ENCODE peak calls at places on chromosome 5, in nine cellular contexts. One of them, this sample, is unnamed.

GRCh38 chr5:944992-945685 is 52.5 kb downstream of the TRIP13 start:
- DNase-seq in IMR-90: no peak
- DNase-seq in esophagus squamous epithelium: no peak
- DNase-seq in lower leg skin: no peak
- DNase-seq in ovary: no peak
- DNase-seq in right lobe of liver: no peak
- DNase-seq in HepG2: no peak
- DNase-seq in A549: no peak
- DNase-seq in Peyer's patch: no peak
- DNase-seq in this sample: peak; percentile 30

GRCh38 chr5:127556609-127557348 is 39.3 kb downstream of the PRRC1 start:
- DNase-seq in IMR-90: no peak
- DNase-seq in esophagus squamous epithelium: no peak
- DNase-seq in lower leg skin: no peak
- DNase-seq in ovary: no peak
- DNase-seq in right lobe of liver: no peak
- DNase-seq in HepG2: no peak
- DNase-seq in A549: no peak
- DNase-seq in Peyer's patch: no peak
- DNase-seq in this sample: no peak

GRCh38 chr5:132480546-132481242 is 9.9 kb downstream of the IRF1 start:
- DNase-seq in IMR-90: no peak
- DNase-seq in esophagus squamous epithelium: no peak
- DNase-seq in lower leg skin: no peak
- DNase-seq in ovary: no peak
- DNase-seq in right lobe of liver: no peak
- DNase-seq in HepG2: no peak
- DNase-seq in A549: no peak
- DNase-seq in Peyer's patch: peak; percentile 46
- DNase-seq in this sample: no peak

GRCh38 chr5:115350892-115351291 is 54.4 kb upstream of the CCDC112 start:
- DNase-seq in IMR-90: no peak
- DNase-seq in esophagus squamous epithelium: no peak
- DNase-seq in lower leg skin: no peak
- DNase-seq in ovary: no peak
- DNase-seq in right lobe of liver: no peak
- DNase-seq in HepG2: no peak
- DNase-seq in A549: no peak
- DNase-seq in Peyer's patch: no peak
- DNase-seq in this sample: no peak

GRCh38 chr5:179162351-179163235 is 102.4 kb downstream of the ZNF354C start:
- DNase-seq in IMR-90: no peak
- DNase-seq in esophagus squamous epithelium: no peak
- DNase-seq in lower leg skin: no peak
- DNase-seq in ovary: no peak
- DNase-seq in right lobe of liver: peak; percentile 44
- DNase-seq in HepG2: no peak
- DNase-seq in A549: no peak
- DNase-seq in Peyer's patch: no peak
- DNase-seq in this sample: peak; percentile 37

GRCh38 chr5:82538339-82539034 is 260.3 kb upstream of the RPS23 start:
- DNase-seq in IMR-90: no peak
- DNase-seq in esophagus squamous epithelium: no peak
- DNase-seq in lower leg skin: no peak
- DNase-seq in ovary: no peak
- DNase-seq in right lobe of liver: no peak
- DNase-seq in HepG2: no peak
- DNase-seq in A549: no peak
- DNase-seq in Peyer's patch: no peak
- DNase-seq in this sample: no peak

GRCh38 chr5:133778636-133779035 is 166.3 kb upstream of the FSTL4 start:
- DNase-seq in IMR-90: no peak
- DNase-seq in esophagus squamous epithelium: no peak
- DNase-seq in lower leg skin: peak; percentile 60
- DNase-seq in ovary: no peak
- DNase-seq in right lobe of liver: no peak
- DNase-seq in HepG2: no peak
- DNase-seq in A549: no peak
- DNase-seq in Peyer's patch: no peak
- DNase-seq in this sample: no peak

GRCh38 chr5:115977988-115978387 is 15.7 kb downstream of the LVRN start:
- DNase-seq in IMR-90: peak; percentile 92
- DNase-seq in esophagus squamous epithelium: no peak
- DNase-seq in lower leg skin: no peak
- DNase-seq in ovary: no peak
- DNase-seq in right lobe of liver: no peak
- DNase-seq in HepG2: no peak
- DNase-seq in A549: no peak
- DNase-seq in Peyer's patch: no peak
- DNase-seq in this sample: no peak

GRCh38 chr5:71719092-71719964 is at the start of gene CARTPT:
- DNase-seq in IMR-90: peak; percentile 6
- DNase-seq in esophagus squamous epithelium: no peak
- DNase-seq in lower leg skin: no peak
- DNase-seq in ovary: no peak
- DNase-seq in right lobe of liver: no peak
- DNase-seq in HepG2: no peak
- DNase-seq in A549: no peak
- DNase-seq in Peyer's patch: no peak
- DNase-seq in this sample: no peak

GRCh38 chr5:180636403-180637075 is 12.9 kb downstream of the FLT4 start:
- DNase-seq in IMR-90: peak; percentile 35
- DNase-seq in esophagus squamous epithelium: no peak
- DNase-seq in lower leg skin: no peak
- DNase-seq in ovary: peak; percentile 20
- DNase-seq in right lobe of liver: peak; percentile 49
- DNase-seq in HepG2: no peak
- DNase-seq in A549: no peak
- DNase-seq in Peyer's patch: no peak
- DNase-seq in this sample: peak; percentile 77

GRCh38 chr5:90909091-90909503 is 350.5 kb downstream of the ADGRV1 start:
- DNase-seq in IMR-90: peak; percentile 39
- DNase-seq in esophagus squamous epithelium: no peak
- DNase-seq in lower leg skin: no peak
- DNase-seq in ovary: peak; percentile 18
- DNase-seq in right lobe of liver: no peak
- DNase-seq in HepG2: peak; percentile 19
- DNase-seq in A549: no peak
- DNase-seq in Peyer's patch: no peak
- DNase-seq in this sample: no peak

GRCh38 chr5:1461396-1461795 is 16.2 kb upstream of the SLC6A3 start:
- DNase-seq in IMR-90: no peak
- DNase-seq in esophagus squamous epithelium: no peak
- DNase-seq in lower leg skin: no peak
- DNase-seq in ovary: no peak
- DNase-seq in right lobe of liver: no peak
- DNase-seq in HepG2: no peak
- DNase-seq in A549: no peak
- DNase-seq in Peyer's patch: no peak
- DNase-seq in this sample: no peak

GRCh38 chr5:15026944-15027343 is 155.4 kb upstream of the ANKH start:
- DNase-seq in IMR-90: no peak
- DNase-seq in esophagus squamous epithelium: no peak
- DNase-seq in lower leg skin: no peak
- DNase-seq in ovary: no peak
- DNase-seq in right lobe of liver: no peak
- DNase-seq in HepG2: no peak
- DNase-seq in A549: no peak
- DNase-seq in Peyer's patch: no peak
- DNase-seq in this sample: no peak

GRCh38 chr5:50947892-50948683 is 281.7 kb downstream of the PARP8 start:
- DNase-seq in IMR-90: no peak
- DNase-seq in esophagus squamous epithelium: no peak
- DNase-seq in lower leg skin: no peak
- DNase-seq in ovary: no peak
- DNase-seq in right lobe of liver: no peak
- DNase-seq in HepG2: no peak
- DNase-seq in A549: no peak
- DNase-seq in Peyer's patch: no peak
- DNase-seq in this sample: no peak

GRCh38 chr5:84383816-84384603 is 670 bp downstream of the EDIL3 start:
- DNase-seq in IMR-90: peak; percentile 70
- DNase-seq in esophagus squamous epithelium: no peak
- DNase-seq in lower leg skin: no peak
- DNase-seq in ovary: peak; percentile 23
- DNase-seq in right lobe of liver: no peak
- DNase-seq in HepG2: no peak
- DNase-seq in A549: no peak
- DNase-seq in Peyer's patch: peak; percentile 53
- DNase-seq in this sample: no peak

DNA sequence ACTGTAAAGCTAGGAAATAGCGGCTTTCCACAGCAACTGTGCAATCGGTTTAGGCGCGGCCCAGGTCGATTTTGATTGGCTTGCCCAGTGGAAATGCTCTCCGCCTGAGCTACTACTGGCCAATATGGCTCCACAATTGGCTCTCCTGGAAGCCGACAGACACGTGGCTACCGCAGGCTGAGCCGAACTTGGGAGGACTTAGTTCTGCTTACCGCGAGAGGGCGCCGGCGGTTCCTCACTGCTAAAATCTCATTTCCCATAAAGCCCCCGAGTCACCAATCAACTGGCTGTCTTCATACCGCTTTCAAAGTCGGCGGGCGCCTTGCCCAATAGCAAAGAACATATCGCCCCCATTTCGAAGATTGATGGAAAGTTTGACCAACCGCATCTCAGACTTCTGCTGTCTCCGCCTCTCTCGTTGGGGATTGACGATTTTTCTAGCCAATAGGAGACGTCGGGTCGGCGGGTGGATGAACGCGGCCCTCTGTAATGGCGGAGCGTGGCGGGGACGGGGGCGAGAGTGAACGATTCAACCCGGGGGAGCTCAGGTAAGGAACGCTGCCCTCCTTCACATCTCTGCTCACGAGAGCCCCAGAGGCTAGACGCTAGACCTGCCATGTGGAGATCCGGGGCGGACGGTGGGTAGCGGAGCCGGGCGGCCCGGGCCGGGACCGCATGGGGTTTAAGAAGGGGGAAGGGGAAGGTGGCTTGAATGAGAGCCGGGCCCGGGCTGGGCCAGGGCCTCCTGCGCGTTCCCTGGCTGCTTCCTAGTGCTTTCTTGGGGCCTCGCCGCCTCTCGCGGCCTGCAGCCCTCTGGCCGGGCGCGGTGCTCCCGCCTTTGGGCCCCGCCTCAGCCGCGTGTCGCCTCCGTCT is at the start of gene TCERG1:
- DNase-seq in IMR-90: peak; percentile 100
- DNase-seq in esophagus squamous epithelium: peak; percentile 97
- DNase-seq in lower leg skin: peak; percentile 100
- DNase-seq in ovary: peak; percentile 100
- DNase-seq in right lobe of liver: peak; percentile 98
- DNase-seq in HepG2: peak; percentile 99
- DNase-seq in A549: peak; percentile 81
- DNase-seq in Peyer's patch: peak; percentile 99
- DNase-seq in this sample: peak; percentile 99
- TF ChIP-seq POLR2A in IMR-90: peak; percentile 82
- TF ChIP-seq POLR2A in esophagus squamous epithelium: no peak
- TF ChIP-seq POLR2A in lower leg skin: no peak
- TF ChIP-seq POLR2A in ovary: peak; percentile 34
- TF ChIP-seq POLR2A in right lobe of liver: peak; percentile 60
- TF ChIP-seq POLR2A in HepG2: peak; percentile 70
- TF ChIP-seq POLR2A in A549: peak; percentile 44
- TF ChIP-seq POLR2A in Peyer's patch: peak; percentile 16
- TF ChIP-seq POLR2A in this sample: no peak

DNA sequence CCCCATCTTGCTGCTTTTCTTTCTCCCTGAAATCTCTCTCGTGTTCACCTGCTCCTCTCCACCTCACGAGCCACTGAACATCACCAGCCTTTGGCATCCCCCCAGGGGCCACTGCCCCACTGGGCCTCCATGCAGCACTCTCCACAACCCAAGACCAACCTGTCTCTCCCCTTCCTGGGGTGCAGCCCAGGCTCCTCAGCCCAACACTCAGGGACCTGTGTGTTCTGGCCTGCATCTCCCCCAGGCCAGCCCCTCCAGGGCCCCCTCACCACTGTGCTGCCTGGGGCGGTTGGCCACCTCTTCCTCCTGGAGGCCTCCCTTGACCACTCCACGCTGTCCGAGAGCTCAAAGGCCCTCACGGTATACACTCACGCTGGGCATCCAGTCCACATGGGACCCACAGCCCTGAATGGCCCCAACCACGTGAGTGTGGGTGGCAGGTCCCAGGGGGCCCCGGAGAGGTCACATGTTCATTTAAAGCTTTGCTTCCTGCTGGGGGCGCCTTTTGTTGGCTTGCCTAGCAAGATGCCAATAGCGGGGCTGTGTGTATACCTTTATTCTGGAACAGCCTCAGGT is 453 bp upstream of the DOK3 start:
- DNase-seq in IMR-90: no peak
- DNase-seq in esophagus squamous epithelium: no peak
- DNase-seq in lower leg skin: no peak
- DNase-seq in ovary: no peak
- DNase-seq in right lobe of liver: peak; percentile 60
- DNase-seq in HepG2: no peak
- DNase-seq in A549: no peak
- DNase-seq in Peyer's patch: no peak
- DNase-seq in this sample: no peak
- TF ChIP-seq POLR2A in IMR-90: no peak
- TF ChIP-seq POLR2A in esophagus squamous epithelium: no peak
- TF ChIP-seq POLR2A in lower leg skin: no peak
- TF ChIP-seq POLR2A in ovary: no peak
- TF ChIP-seq POLR2A in right lobe of liver: no peak
- TF ChIP-seq POLR2A in HepG2: no peak
- TF ChIP-seq POLR2A in A549: no peak
- TF ChIP-seq POLR2A in Peyer's patch: no peak
- TF ChIP-seq POLR2A in this sample: no peak

DNA sequence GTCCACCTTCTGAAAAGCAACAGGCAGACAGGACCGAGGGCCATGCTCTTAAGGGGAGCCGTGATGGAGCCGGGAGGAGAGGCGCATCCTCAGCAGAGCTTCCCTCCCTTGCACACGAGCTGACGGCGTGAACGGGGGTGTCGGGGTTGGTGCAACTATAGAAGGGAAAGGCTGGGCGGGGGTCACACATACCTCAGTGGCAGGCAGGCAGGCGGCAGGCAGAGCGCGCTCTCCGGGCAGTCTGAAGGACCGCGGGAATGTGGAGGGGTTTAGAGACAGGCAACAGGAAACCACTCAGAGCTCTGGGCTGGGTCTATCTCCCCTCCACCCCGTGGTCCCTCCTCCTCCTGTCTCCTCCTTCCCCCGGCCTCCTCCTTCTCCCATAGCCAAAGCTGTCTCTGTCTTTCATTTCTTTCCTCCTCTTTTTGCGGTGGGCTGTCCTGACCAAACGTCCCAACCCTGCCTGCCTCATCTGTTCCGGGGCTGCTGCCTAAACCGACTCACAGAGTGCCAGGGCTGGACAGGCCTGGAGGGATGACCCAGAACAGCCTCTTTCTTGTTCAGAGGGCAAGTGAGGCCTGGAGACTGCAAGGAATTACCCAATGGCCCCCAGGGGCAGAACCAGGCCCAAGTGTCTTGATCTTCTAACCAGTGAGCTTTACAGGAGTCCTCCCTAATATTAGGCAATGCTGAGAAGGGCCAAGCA is at the start of gene SPARC:
- DNase-seq in IMR-90: peak; percentile 96
- DNase-seq in esophagus squamous epithelium: peak; percentile 29
- DNase-seq in lower leg skin: peak; percentile 95
- DNase-seq in ovary: peak; percentile 85
- DNase-seq in right lobe of liver: peak; percentile 62
- DNase-seq in HepG2: no peak
- DNase-seq in A549: no peak
- DNase-seq in Peyer's patch: peak; percentile 60
- DNase-seq in this sample: peak; percentile 91
- TF ChIP-seq POLR2A in IMR-90: peak; percentile 99
- TF ChIP-seq POLR2A in esophagus squamous epithelium: no peak
- TF ChIP-seq POLR2A in lower leg skin: peak; percentile 40
- TF ChIP-seq POLR2A in ovary: peak; percentile 81
- TF ChIP-seq POLR2A in right lobe of liver: peak; percentile 73
- TF ChIP-seq POLR2A in HepG2: peak; percentile 35
- TF ChIP-seq POLR2A in A549: no peak
- TF ChIP-seq POLR2A in Peyer's patch: peak; percentile 52
- TF ChIP-seq POLR2A in this sample: peak; percentile 93

GRCh38 chr5:136080483-136081180 is 51.8 kb downstream of the TGFBI start:
- DNase-seq in IMR-90: peak; percentile 94
- DNase-seq in esophagus squamous epithelium: peak; percentile 22
- DNase-seq in lower leg skin: peak; percentile 96
- DNase-seq in ovary: peak; percentile 90
- DNase-seq in right lobe of liver: peak; percentile 95
- DNase-seq in HepG2: no peak
- DNase-seq in A549: peak; percentile 43
- DNase-seq in Peyer's patch: peak; percentile 83
- DNase-seq in this sample: peak; percentile 91
- TF ChIP-seq POLR2A in IMR-90: peak; percentile 82
- TF ChIP-seq POLR2A in esophagus squamous epithelium: no peak
- TF ChIP-seq POLR2A in lower leg skin: no peak
- TF ChIP-seq POLR2A in ovary: peak; percentile 85
- TF ChIP-seq POLR2A in right lobe of liver: peak; percentile 70
- TF ChIP-seq POLR2A in HepG2: no peak
- TF ChIP-seq POLR2A in A549: peak; percentile 45
- TF ChIP-seq POLR2A in Peyer's patch: no peak
- TF ChIP-seq POLR2A in this sample: no peak

This sample was measured in suprapubic skin.